ENCODE peak calls at places on chromosome 11, in ten cellular contexts. One of them, this sample, is unnamed.

GRCh38 chr11:43892851-43893250 is 12.2 kb downstream of the ALKBH3 start:
- DNase-seq in adrenal gland: no peak
- DNase-seq in HCT116: no peak
- DNase-seq in lower leg skin: no peak
- DNase-seq in body of pancreas: no peak
- DNase-seq in stomach: no peak
- DNase-seq in esophagus squamous epithelium: no peak
- DNase-seq in IMR-90: no peak
- DNase-seq in transverse colon: no peak
- DNase-seq in uterus: no peak
- DNase-seq in this sample: no peak

GRCh38 chr11:1778141-1778911 is 14.6 kb upstream of the CTSD start:
- DNase-seq in adrenal gland: no peak
- DNase-seq in HCT116: no peak
- DNase-seq in lower leg skin: peak
- DNase-seq in body of pancreas: no peak
- DNase-seq in stomach: no peak
- DNase-seq in esophagus squamous epithelium: no peak
- DNase-seq in IMR-90: no peak
- DNase-seq in transverse colon: no peak
- DNase-seq in uterus: no peak
- DNase-seq in this sample: no peak

GRCh38 chr11:122984186-122985011 is 2.8 kb upstream of the BSX start:
- DNase-seq in adrenal gland: no peak
- DNase-seq in HCT116: no peak
- DNase-seq in lower leg skin: no peak
- DNase-seq in body of pancreas: peak
- DNase-seq in stomach: no peak
- DNase-seq in esophagus squamous epithelium: no peak
- DNase-seq in IMR-90: no peak
- DNase-seq in transverse colon: no peak
- DNase-seq in uterus: no peak
- DNase-seq in this sample: peak

GRCh38 chr11:76599041-76600013 is 71.2 kb downstream of the LRRC32 start:
- DNase-seq in adrenal gland: no peak
- DNase-seq in HCT116: no peak
- DNase-seq in lower leg skin: peak
- DNase-seq in body of pancreas: no peak
- DNase-seq in stomach: no peak
- DNase-seq in esophagus squamous epithelium: no peak
- DNase-seq in IMR-90: peak
- DNase-seq in transverse colon: no peak
- DNase-seq in uterus: no peak
- DNase-seq in this sample: no peak

GRCh38 chr11:65900125-65900898 is at the start of gene FOSL1:
- DNase-seq in adrenal gland: peak
- DNase-seq in HCT116: peak
- DNase-seq in lower leg skin: peak
- DNase-seq in body of pancreas: peak
- DNase-seq in stomach: peak
- DNase-seq in esophagus squamous epithelium: peak
- DNase-seq in IMR-90: peak
- DNase-seq in transverse colon: peak
- DNase-seq in uterus: peak
- DNase-seq in this sample: no peak

GRCh38 chr11:14342906-14343305 is 16.1 kb downstream of the RRAS2 start:
- DNase-seq in adrenal gland: no peak
- DNase-seq in HCT116: no peak
- DNase-seq in lower leg skin: no peak
- DNase-seq in body of pancreas: no peak
- DNase-seq in stomach: no peak
- DNase-seq in esophagus squamous epithelium: no peak
- DNase-seq in IMR-90: peak
- DNase-seq in transverse colon: no peak
- DNase-seq in uterus: no peak
- DNase-seq in this sample: no peak

GRCh38 chr11:65389294-65389980 is 3.0 kb downstream of the FRMD8 start:
- DNase-seq in adrenal gland: no peak
- DNase-seq in HCT116: no peak
- DNase-seq in lower leg skin: no peak
- DNase-seq in body of pancreas: no peak
- DNase-seq in stomach: no peak
- DNase-seq in esophagus squamous epithelium: no peak
- DNase-seq in IMR-90: no peak
- DNase-seq in transverse colon: no peak
- DNase-seq in uterus: no peak
- DNase-seq in this sample: no peak

GRCh38 chr11:40241524-40242037 is 1217.9 kb downstream of the LRRC4C start:
- DNase-seq in adrenal gland: peak
- DNase-seq in HCT116: no peak
- DNase-seq in lower leg skin: no peak
- DNase-seq in body of pancreas: no peak
- DNase-seq in stomach: no peak
- DNase-seq in esophagus squamous epithelium: no peak
- DNase-seq in IMR-90: no peak
- DNase-seq in transverse colon: no peak
- DNase-seq in uterus: peak
- DNase-seq in this sample: no peak

GRCh38 chr11:10042699-10043098 is 251.3 kb downstream of the SBF2 start:
- DNase-seq in adrenal gland: no peak
- DNase-seq in HCT116: no peak
- DNase-seq in lower leg skin: no peak
- DNase-seq in body of pancreas: peak
- DNase-seq in stomach: no peak
- DNase-seq in esophagus squamous epithelium: no peak
- DNase-seq in IMR-90: no peak
- DNase-seq in transverse colon: no peak
- DNase-seq in uterus: no peak
- DNase-seq in this sample: no peak

GRCh38 chr11:29271616-29272015 is 745.2 kb downstream of the KCNA4 start:
- DNase-seq in adrenal gland: no peak
- DNase-seq in HCT116: no peak
- DNase-seq in lower leg skin: no peak
- DNase-seq in body of pancreas: no peak
- DNase-seq in stomach: no peak
- DNase-seq in esophagus squamous epithelium: no peak
- DNase-seq in IMR-90: peak
- DNase-seq in transverse colon: no peak
- DNase-seq in uterus: no peak
- DNase-seq in this sample: no peak

DNA sequence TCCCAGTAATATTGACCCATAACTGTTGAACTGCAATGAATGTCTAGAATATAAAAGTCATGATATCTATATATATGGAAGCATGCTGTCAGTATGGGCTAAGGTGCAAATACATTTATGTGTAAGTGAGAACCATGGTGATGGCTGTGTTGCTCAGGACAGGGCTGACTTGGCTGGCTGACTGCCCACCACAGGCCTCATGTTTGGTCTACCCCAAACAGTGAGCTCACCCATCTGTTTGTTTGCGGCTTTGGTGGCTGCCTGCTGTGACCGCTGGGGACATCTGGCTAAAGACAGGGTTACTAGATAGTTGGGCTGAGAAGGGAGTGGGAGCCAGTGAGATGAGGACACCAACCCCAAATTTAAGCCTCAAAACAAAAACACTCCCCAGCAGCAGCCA is 6.3 kb downstream of the CD44 start:
- DNase-seq in adrenal gland: no peak
- DNase-seq in HCT116: no peak
- DNase-seq in lower leg skin: no peak
- DNase-seq in body of pancreas: peak
- DNase-seq in stomach: peak
- DNase-seq in esophagus squamous epithelium: no peak
- DNase-seq in IMR-90: peak
- DNase-seq in transverse colon: peak
- DNase-seq in uterus: no peak
- DNase-seq in this sample: no peak
- TF ChIP-seq POLR2A in adrenal gland: no peak
- TF ChIP-seq POLR2A in HCT116: no peak
- TF ChIP-seq POLR2A in lower leg skin: no peak
- TF ChIP-seq POLR2A in body of pancreas: no peak
- TF ChIP-seq POLR2A in stomach: no peak
- TF ChIP-seq POLR2A in esophagus squamous epithelium: no peak
- TF ChIP-seq POLR2A in IMR-90: no peak
- TF ChIP-seq POLR2A in transverse colon: no peak
- TF ChIP-seq POLR2A in uterus: no peak
- TF ChIP-seq POLR2A in this sample: no peak

DNA sequence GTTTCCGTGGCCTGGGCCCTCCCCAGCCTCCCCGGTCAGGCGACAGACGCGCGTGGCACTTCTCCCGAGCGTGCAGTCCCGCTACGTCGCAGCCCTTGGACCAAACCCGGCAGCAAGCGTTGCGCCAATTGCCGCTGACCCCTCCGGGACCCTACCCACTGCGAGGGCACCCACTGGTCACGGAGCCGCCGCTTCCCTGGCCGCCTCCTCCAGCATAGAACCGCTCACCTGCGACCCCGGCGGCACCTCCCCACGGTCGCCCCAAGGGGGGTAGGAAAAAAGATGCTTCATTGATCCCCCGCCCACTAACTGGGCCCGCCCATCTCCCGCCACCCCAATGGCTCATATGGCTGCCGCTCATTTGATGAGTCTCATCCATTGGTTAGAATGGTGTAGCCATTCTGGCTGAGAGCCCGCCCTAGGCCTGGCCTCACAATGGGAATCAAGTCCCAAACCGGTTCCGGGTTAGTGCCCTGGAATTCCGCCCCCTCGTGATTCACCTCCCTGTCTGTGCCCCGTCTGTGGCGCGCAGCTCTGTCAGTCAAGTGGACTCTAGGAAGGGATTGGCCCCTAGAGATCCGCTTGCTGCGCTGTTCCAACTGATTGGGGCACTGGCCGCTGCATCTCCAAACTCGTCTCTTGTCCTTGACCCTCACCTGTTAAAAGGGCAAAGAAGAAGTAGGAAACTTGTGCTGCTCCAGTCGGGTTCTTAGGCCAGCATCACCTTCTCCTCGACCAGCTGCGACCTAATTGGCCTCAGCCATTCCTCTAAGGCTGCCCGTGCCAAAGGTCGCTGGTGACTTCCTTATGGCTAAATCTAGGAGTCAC is at the start of gene MSANTD4:
- DNase-seq in adrenal gland: peak
- DNase-seq in HCT116: peak
- DNase-seq in lower leg skin: peak
- DNase-seq in body of pancreas: peak
- DNase-seq in stomach: peak
- DNase-seq in esophagus squamous epithelium: peak
- DNase-seq in IMR-90: peak
- DNase-seq in transverse colon: peak
- DNase-seq in uterus: peak
- DNase-seq in this sample: peak
- TF ChIP-seq POLR2A in adrenal gland: peak
- TF ChIP-seq POLR2A in HCT116: peak
- TF ChIP-seq POLR2A in lower leg skin: no peak
- TF ChIP-seq POLR2A in body of pancreas: peak
- TF ChIP-seq POLR2A in stomach: no peak
- TF ChIP-seq POLR2A in esophagus squamous epithelium: no peak
- TF ChIP-seq POLR2A in IMR-90: no peak
- TF ChIP-seq POLR2A in transverse colon: peak
- TF ChIP-seq POLR2A in uterus: no peak
- TF ChIP-seq POLR2A in this sample: peak

GRCh38 chr11:102680945-102681344 is 24.6 kb downstream of the MMP27 start:
- DNase-seq in adrenal gland: no peak
- DNase-seq in HCT116: no peak
- DNase-seq in lower leg skin: no peak
- DNase-seq in body of pancreas: no peak
- DNase-seq in stomach: no peak
- DNase-seq in esophagus squamous epithelium: no peak
- DNase-seq in IMR-90: no peak
- DNase-seq in transverse colon: no peak
- DNase-seq in uterus: peak
- DNase-seq in this sample: no peak

GRCh38 chr11:102685769-102686168 is 19.8 kb downstream of the MMP27 start:
- DNase-seq in adrenal gland: no peak
- DNase-seq in HCT116: no peak
- DNase-seq in lower leg skin: no peak
- DNase-seq in body of pancreas: no peak
- DNase-seq in stomach: no peak
- DNase-seq in esophagus squamous epithelium: no peak
- DNase-seq in IMR-90: no peak
- DNase-seq in transverse colon: no peak
- DNase-seq in uterus: no peak
- DNase-seq in this sample: no peak

GRCh38 chr11:102683277-102683676 is 22.3 kb downstream of the MMP27 start:
- DNase-seq in adrenal gland: no peak
- DNase-seq in HCT116: peak
- DNase-seq in lower leg skin: no peak
- DNase-seq in body of pancreas: no peak
- DNase-seq in stomach: no peak
- DNase-seq in esophagus squamous epithelium: no peak
- DNase-seq in IMR-90: no peak
- DNase-seq in transverse colon: no peak
- DNase-seq in uterus: no peak
- DNase-seq in this sample: no peak

DNA sequence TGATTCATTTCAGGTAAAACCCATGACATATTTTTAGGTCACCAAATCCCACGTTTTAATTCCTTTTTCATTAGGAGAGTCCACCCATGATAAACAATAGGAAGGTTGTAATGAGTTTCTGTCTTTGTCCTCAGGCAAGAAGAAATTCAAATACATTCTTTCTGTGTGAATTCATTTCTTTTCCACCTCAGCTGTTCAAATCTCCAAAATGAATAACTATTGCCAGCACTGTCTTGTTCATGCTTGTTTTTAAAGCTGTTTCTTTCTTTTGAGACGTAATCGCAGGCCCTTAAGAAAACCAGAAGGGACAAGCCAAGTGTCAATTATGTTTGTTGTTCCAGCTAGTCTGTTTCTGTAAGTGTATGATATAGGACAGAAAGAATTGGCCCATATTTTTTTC is 20.3 kb downstream of the MMP27 start:
- DNase-seq in adrenal gland: no peak
- DNase-seq in HCT116: no peak
- DNase-seq in lower leg skin: no peak
- DNase-seq in body of pancreas: no peak
- DNase-seq in stomach: no peak
- DNase-seq in esophagus squamous epithelium: no peak
- DNase-seq in IMR-90: no peak
- DNase-seq in transverse colon: no peak
- DNase-seq in uterus: no peak
- DNase-seq in this sample: no peak
- TF ChIP-seq POLR2A in adrenal gland: no peak
- TF ChIP-seq POLR2A in HCT116: no peak
- TF ChIP-seq POLR2A in lower leg skin: no peak
- TF ChIP-seq POLR2A in body of pancreas: no peak
- TF ChIP-seq POLR2A in stomach: no peak
- TF ChIP-seq POLR2A in esophagus squamous epithelium: no peak
- TF ChIP-seq POLR2A in IMR-90: no peak
- TF ChIP-seq POLR2A in transverse colon: no peak
- TF ChIP-seq POLR2A in uterus: no peak
- TF ChIP-seq POLR2A in this sample: no peak

DNA sequence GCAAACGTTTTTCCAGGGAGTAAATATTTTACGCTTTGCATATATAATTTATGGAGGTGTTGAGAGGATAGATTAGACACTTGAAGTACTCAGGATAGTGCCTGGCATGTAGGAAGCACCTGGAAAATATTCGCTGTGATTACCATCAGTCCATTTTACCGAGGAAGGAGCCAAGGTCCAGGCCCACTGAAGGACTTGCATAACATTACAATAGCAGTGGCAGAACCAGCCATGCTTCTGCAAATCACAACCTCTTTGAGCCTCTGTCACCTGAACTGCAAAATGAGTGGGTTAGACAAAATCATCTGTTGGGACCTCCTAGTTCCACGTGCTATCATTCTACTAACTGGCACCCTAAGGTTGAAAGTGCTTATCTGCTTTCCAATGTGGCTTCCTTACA is 5.4 kb downstream of the FUT4 start:
- DNase-seq in adrenal gland: no peak
- DNase-seq in HCT116: no peak
- DNase-seq in lower leg skin: no peak
- DNase-seq in body of pancreas: no peak
- DNase-seq in stomach: no peak
- DNase-seq in esophagus squamous epithelium: no peak
- DNase-seq in IMR-90: no peak
- DNase-seq in transverse colon: no peak
- DNase-seq in uterus: no peak
- DNase-seq in this sample: no peak
- TF ChIP-seq POLR2A in adrenal gland: no peak
- TF ChIP-seq POLR2A in HCT116: no peak
- TF ChIP-seq POLR2A in lower leg skin: no peak
- TF ChIP-seq POLR2A in body of pancreas: no peak
- TF ChIP-seq POLR2A in stomach: no peak
- TF ChIP-seq POLR2A in esophagus squamous epithelium: no peak
- TF ChIP-seq POLR2A in IMR-90: no peak
- TF ChIP-seq POLR2A in transverse colon: no peak
- TF ChIP-seq POLR2A in uterus: no peak
- TF ChIP-seq POLR2A in this sample: no peak